ENCODE peak calls at places on chromosome X, in seven cellular contexts. C is breast epithelium, U is ovary, S is tibial nerve, B is upper lobe of right lung, I is A549, E is sigmoid colon. P is an unnamed sample. For H3K4me1, the result is how much of the 10 kb centered on the place peaks cover.

GRCh38 chrX:11530621-11531020 is 135.1 kb downstream of the ARHGAP6 start:
- DNase-seq in C (no peak), U (peak), S (no peak), B (no peak), I (no peak), E (no peak), P (no peak)

GRCh38 chrX:110219920-110220319 is 98.0 kb downstream of the AMMECR1 start:
- DNase-seq in C (no peak), U (no peak), S (no peak), B (no peak), I (no peak), E (no peak), P (no peak)

GRCh38 chrX:53239474-53239873 is 14.5 kb upstream of the KDM5C start:
- DNase-seq in C (no peak), U (no peak), S (no peak), B (no peak), I (peak), E (no peak), P (no peak)

GRCh38 chrX:25206761-25207160 is 191.0 kb upstream of the ARX start:
- DNase-seq in C (no peak), U (no peak), S (no peak), B (no peak), I (no peak), E (no peak), P (no peak)

GRCh38 chrX:16771483-16772398 is 14.5 kb upstream of the TXLNG start:
- DNase-seq in C (no peak), U (no peak), S (no peak), B (no peak), I (peak), E (no peak), P (no peak)

GRCh38 chrX:103533428-103534216 is 14.3 kb upstream of the RAB40A start:
- DNase-seq in C (peak), U (peak), S (peak), B (peak), I (peak), E (peak), P (peak)

GRCh38 chrX:108399427-108400165 is 38.6 kb downstream of the COL4A6 start:
- DNase-seq in C (no peak), U (no peak), S (no peak), B (no peak), I (no peak), E (no peak), P (no peak)

GRCh38 chrX:11759461-11760311 is 1.6 kb downstream of the MSL3 start:
- DNase-seq in C (peak), U (peak), S (peak), B (peak), I (peak), E (peak), P (peak)

GRCh38 chrX:114976321-114976720 is 41.1 kb downstream of the IL13RA2 start:
- DNase-seq in C (no peak), U (no peak), S (no peak), B (no peak), I (no peak), E (no peak), P (no peak)

GRCh38 chrX:2691543-2692220 is 587 bp downstream of the CD99 start:
- DNase-seq in C (no peak), U (peak), S (peak), B (peak), I (peak), E (peak), P (peak)

GRCh38 chrX:2692221-2693122 is 1.4 kb downstream of the CD99 start:
- DNase-seq in C (no peak), U (peak), S (no peak), B (no peak), I (no peak), E (no peak), P (peak)

GRCh38 chrX:2693123-2693438 is 2.0 kb downstream of the CD99 start:
- DNase-seq in C (no peak), U (no peak), S (no peak), B (no peak), I (no peak), E (no peak), P (no peak)

GRCh38 chrX:2694868-2695267 is 3.8 kb downstream of the CD99 start:
- DNase-seq in C (no peak), U (no peak), S (no peak), B (no peak), I (no peak), E (no peak), P (no peak)

DNA sequence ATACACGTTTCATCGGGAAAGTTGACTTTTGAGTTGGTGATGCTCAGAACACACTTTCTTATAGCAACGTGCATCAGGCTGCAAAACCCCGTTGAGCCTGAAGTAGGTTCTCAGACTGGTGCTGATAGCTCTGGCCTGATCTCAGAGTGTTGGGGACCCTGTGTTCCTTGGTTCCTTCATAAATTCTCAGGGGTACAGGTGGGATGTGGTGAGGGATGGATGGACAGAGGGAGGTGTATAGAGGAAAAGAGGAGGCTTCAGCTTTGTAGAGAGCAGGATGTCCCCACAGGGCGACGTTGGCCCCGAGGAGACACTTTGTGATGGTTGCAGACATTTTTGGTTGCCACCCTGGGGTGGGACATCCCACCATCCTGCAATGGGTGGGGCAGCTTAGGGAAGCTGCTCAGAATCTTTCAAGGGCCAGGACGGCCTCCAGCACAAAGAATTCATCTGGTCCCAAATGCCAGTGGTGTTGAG is 2.5 kb downstream of the CD99 start:
- DNase-seq in C (no peak), U (no peak), S (no peak), B (no peak), I (no peak), E (no peak), P (no peak)
- H3K4me1 ChIP-seq in C (under half), U (under half), S (half or more), B (half or more), I (under half), E (under half), P (half or more)

DNA sequence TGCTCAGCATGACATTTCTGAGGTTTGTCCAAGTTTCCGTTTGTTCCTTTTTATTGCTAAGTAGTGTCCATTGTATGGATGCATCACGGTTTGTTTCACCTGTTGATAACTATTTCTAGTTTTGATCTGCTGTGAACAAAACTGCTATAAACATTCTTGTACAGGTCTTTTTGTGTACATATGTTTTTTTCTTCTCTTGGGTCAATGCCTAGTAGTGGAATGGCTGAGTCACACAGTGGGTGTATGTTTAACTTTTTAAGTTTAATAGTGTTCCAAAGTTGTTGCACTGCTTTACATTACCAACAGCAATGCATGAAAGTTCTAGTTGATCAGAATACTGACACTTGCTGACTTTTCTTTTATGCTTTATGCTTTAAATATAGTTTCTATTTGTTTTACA is 76.7 kb downstream of the MAOB start:
- DNase-seq in C (no peak), U (no peak), S (no peak), B (no peak), I (no peak), E (no peak), P (no peak)
- H3K27ac ChIP-seq in C (no peak), U (no peak), S (no peak), B (no peak), I (no peak), E (no peak), P (no peak)

GRCh38 chrX:37816766-37817165 is 30.6 kb downstream of the DYNLT3 start:
- DNase-seq in C (no peak), U (no peak), S (no peak), B (no peak), I (no peak), E (no peak), P (no peak)
- H3K4me1 ChIP-seq in C (under half), U (under half), S (under half), B (under half), I (under half), E (under half), P (under half)

DNA sequence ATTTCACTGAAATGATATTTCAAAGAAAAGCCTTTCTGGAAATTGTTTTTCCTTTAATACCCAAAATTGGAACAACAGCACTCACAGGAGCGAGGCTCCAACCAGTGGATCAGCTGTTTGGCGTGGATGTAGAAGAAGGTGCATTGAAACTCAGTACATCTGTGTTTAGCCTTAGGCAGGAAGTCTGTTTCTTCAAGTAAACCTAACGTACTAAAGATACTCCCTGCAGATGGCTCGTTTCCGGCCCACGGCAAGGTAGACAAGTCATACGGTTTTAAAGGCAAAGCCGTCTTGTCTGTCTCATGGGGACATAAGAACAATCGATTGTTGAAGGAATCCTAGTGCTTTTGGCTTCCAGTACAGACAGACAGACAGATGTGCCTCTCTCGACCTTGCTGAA is 50.0 kb upstream of the CLCN4 start:
- DNase-seq in C (no peak), U (no peak), S (no peak), B (no peak), I (no peak), E (no peak), P (no peak)
- H3K27ac ChIP-seq in C (peak), U (peak), S (peak), B (peak), I (no peak), E (peak), P (peak)

P was measured in left ventricle myocardium inferior.